ENCODE peak calls at places on chromosomes 5 and 9, in four cellular contexts. H, K, B and P are unnamed samples.

GRCh38 chr9:103899836-103900235 is 194.3 kb upstream of the SMC2 start:
- DNase-seq in H (no peak), K (no peak), B (no peak), P (no peak)

GRCh38 chr9:118946669-118947068 is 422.6 kb downstream of the BRINP1 start:
- DNase-seq in H (no peak), K (no peak), B (no peak), P (no peak)

GRCh38 chr5:111582962-111583669 is 70.8 kb upstream of the STARD4 start:
- DNase-seq in H (no peak), K (no peak), B (no peak), P (no peak)

GRCh38 chr5:142641681-142642080 is 44.2 kb downstream of the FGF1 start:
- DNase-seq in H (no peak), K (no peak), B (no peak), P (no peak)

GRCh38 chr9:108580021-108580439 is 275.8 kb downstream of the ACTL7B start:
- DNase-seq in H (peak; percentile 38), K (no peak), B (no peak), P (no peak)

GRCh38 chr5:9562101-9562500 is 16.2 kb upstream of the SEMA5A start:
- DNase-seq in H (no peak), K (no peak), B (no peak), P (no peak)

GRCh38 chr5:153400931-153401330 is 89.5 kb upstream of the GRIA1 start:
- DNase-seq in H (no peak), K (no peak), B (peak; percentile 16), P (no peak)

GRCh38 chr9:94802795-94803194 is 76.3 kb downstream of the AOPEP start:
- DNase-seq in H (no peak), K (no peak), B (no peak), P (no peak)

GRCh38 chr5:41094871-41095270 is 23.7 kb upstream of the MROH2B start:
- DNase-seq in H (no peak), K (no peak), B (no peak), P (no peak)

GRCh38 chr5:150571836-150572235 is 63.9 kb downstream of the NDST1 start:
- DNase-seq in H (no peak), K (no peak), B (no peak), P (no peak)

GRCh38 chr5:5135957-5136676 is 4.0 kb upstream of the ADAMTS16 start:
- DNase-seq in H (no peak), K (no peak), B (no peak), P (no peak)

GRCh38 chr9:111969622-111970021 is 73.0 kb downstream of the UGCG start:
- DNase-seq in H (no peak), K (no peak), B (no peak), P (no peak)

GRCh38 chr5:115626444-115626823 is 598 bp upstream of the TMED7 start:
- DNase-seq in H (no peak), K (no peak), B (no peak), P (no peak)

GRCh38 chr5:65924366-65925093 is 1.8 kb upstream of the ERBIN start:
- DNase-seq in H (peak; percentile 57), K (no peak), B (no peak), P (no peak)

GRCh38 chr5:113214026-113214425 is 220.8 kb downstream of the TSSK1B start:
- DNase-seq in H (no peak), K (no peak), B (peak; percentile 27), P (no peak)

GRCh38 chr9:121667214-121667613 is 15.8 kb downstream of the DAB2IP start:
- DNase-seq in H (no peak), K (no peak), B (no peak), P (no peak)

GRCh38 chr5:107670927-107671741 is at the start of gene EFNA5:
- DNase-seq in H (no peak), K (peak; percentile 57), B (peak; percentile 34), P (peak; percentile 76)

GRCh38 chr5:149333711-149334443 is 11.4 kb upstream of the GRPEL2 start:
- DNase-seq in H (no peak), K (no peak), B (no peak), P (no peak)

GRCh38 chr9:88852794-88853193 is 138.5 kb upstream of the S1PR3 start:
- DNase-seq in H (no peak), K (peak; percentile 43), B (no peak), P (no peak)

GRCh38 chr5:157484768-157485167 is 24.8 kb downstream of the NIPAL4 start:
- DNase-seq in H (no peak), K (peak; percentile 80), B (peak; percentile 19), P (no peak)

GRCh38 chr5:74021090-74021489 is 395.1 kb downstream of the ARHGEF28 start:
- DNase-seq in H (no peak), K (no peak), B (no peak), P (no peak)

GRCh38 chr5:139481580-139482049 is 943 bp downstream of the STING1 start:
- DNase-seq in H (no peak), K (peak; percentile 48), B (no peak), P (no peak)

GRCh38 chr5:113123563-113123962 is 147.0 kb downstream of the DCP2 start:
- DNase-seq in H (no peak), K (no peak), B (no peak), P (no peak)

GRCh38 chr5:58735637-58736036 is 152.8 kb downstream of the RAB3C start:
- DNase-seq in H (no peak), K (no peak), B (no peak), P (no peak)

GRCh38 chr9:16721972-16722371 is 148.5 kb downstream of the BNC2 start:
- DNase-seq in H (no peak), K (no peak), B (no peak), P (no peak)

GRCh38 chr5:73853091-73853490 is 227.1 kb downstream of the ARHGEF28 start:
- DNase-seq in H (no peak), K (no peak), B (no peak), P (no peak)

GRCh38 chr5:29982446-29982845 is 1211.0 kb upstream of the CDH6 start:
- DNase-seq in H (no peak), K (no peak), B (no peak), P (no peak)

GRCh38 chr9:135085830-135086546 is 1.5 kb upstream of the OLFM1 start:
- DNase-seq in H (peak; percentile 51), K (peak; percentile 86), B (peak; percentile 88), P (peak; percentile 93)

GRCh38 chr5:14266171-14266570 is 123.0 kb downstream of the TRIO start:
- DNase-seq in H (no peak), K (no peak), B (no peak), P (no peak)

GRCh38 chr9:35488566-35489312 is 1.2 kb upstream of the RUSC2 start:
- DNase-seq in H (no peak), K (no peak), B (no peak), P (no peak)